ENCODE peak calls at places on chromosomes 6 and 20, in six cellular contexts. G is foreskin keratinocyte; C is CD8-positive, alpha-beta T cell; S is pancreas; J is heart right ventricle; R is lung. B is an unnamed sample. For H3K4me1, the result is how much of the 10 kb centered on the place peaks cover.

GRCh38 chr20:19976595-19977372 is 40.4 kb upstream of the NAA20 start:
- ATAC-seq in S (peak), J (peak), C (no peak), R (peak), G (peak), B (peak)

GRCh38 chr6:13531956-13532355 is 42.4 kb upstream of the SIRT5 start:
- ATAC-seq in S (no peak), J (no peak), C (no peak), G (no peak), R (no peak), B (no peak)

GRCh38 chr6:44470106-44470446 is 82.6 kb downstream of the CDC5L start:
- ATAC-seq in C (no peak), G (peak), J (peak), S (peak), R (no peak), B (no peak)

GRCh38 chr6:37538107-37538506 is 38.4 kb upstream of the CCDC167 start:
- ATAC-seq in R (no peak), G (peak), C (no peak), S (no peak), J (no peak), B (no peak)

GRCh38 chr6:30483677-30484279 is 5.5 kb upstream of the HLA-E start:
- ATAC-seq in C (no peak), G (no peak), R (no peak), S (peak), J (peak), B (no peak)

GRCh38 chr20:50286609-50287008 is 96.0 kb downstream of the CEBPB start:
- ATAC-seq in S (peak), C (no peak), R (no peak), J (peak), G (peak), B (peak)

GRCh38 chr6:159916752-159917151 is 26.0 kb downstream of the MAS1 start:
- ATAC-seq in S (peak), C (no peak), G (no peak), J (no peak), R (no peak), B (no peak)

GRCh38 chr6:42710316-42710715 is 12.1 kb downstream of the PRPH2 start:
- ATAC-seq in C (no peak), G (no peak), R (no peak), S (no peak), J (no peak), B (no peak)

GRCh38 chr6:105067329-105067728 is 110.4 kb downstream of the LIN28B start:
- ATAC-seq in S (no peak), G (no peak), J (no peak), C (no peak), R (no peak), B (no peak)

GRCh38 chr20:4665591-4665990 is 56.1 kb upstream of the PRND start:
- ATAC-seq in C (peak), G (peak), S (no peak), J (no peak), R (no peak), B (no peak)

GRCh38 chr6:1925743-1926430 is 316.2 kb downstream of the FOXC1 start:
- ATAC-seq in J (no peak), G (no peak), S (no peak), C (no peak), R (no peak), B (no peak)

GRCh38 chr6:119445666-119446622 is 96.4 kb upstream of the MAN1A1 start:
- ATAC-seq in S (peak), G (peak), J (no peak), C (no peak), R (no peak), B (peak)

GRCh38 chr6:10685092-10685769 is 9.2 kb downstream of the C6orf52 start:
- ATAC-seq in S (no peak), J (no peak), G (no peak), R (no peak), C (no peak), B (no peak)

GRCh38 chr20:24972341-24972740 is 20.2 kb downstream of the APMAP start:
- ATAC-seq in S (no peak), C (no peak), R (no peak), J (no peak), G (no peak), B (no peak)

GRCh38 chr20:32625996-32626395 is 40.9 kb upstream of the NOL4L start:
- ATAC-seq in J (no peak), C (no peak), R (no peak), G (no peak), S (no peak), B (no peak)

GRCh38 chr6:5091210-5091609 is 6.1 kb downstream of the PPP1R3G start:
- ATAC-seq in C (no peak), G (no peak), R (no peak), J (no peak), S (no peak), B (no peak)

GRCh38 chr20:36941403-36941835 is 10.1 kb downstream of the SAMHD1 start:
- ATAC-seq in S (peak), G (peak), R (no peak), C (no peak), J (no peak), B (no peak)

GRCh38 chr6:167238694-167239467 is 52.2 kb upstream of the UNC93A start:
- ATAC-seq in C (no peak), R (no peak), S (no peak), J (no peak), G (no peak), B (no peak)

GRCh38 chr6:114075777-114076176 is 104.8 kb upstream of the HDAC2 start:
- ATAC-seq in C (no peak), R (no peak), J (no peak), G (no peak), S (no peak), B (no peak)

GRCh38 chr6:36120539-36120938 is 9.8 kb upstream of the MAPK13 start:
- ATAC-seq in S (no peak), R (no peak), C (peak), J (no peak), G (no peak), B (no peak)

GRCh38 chr6:162070639-162071038 is 656.9 kb downstream of the PRKN start:
- ATAC-seq in S (no peak), G (no peak), R (no peak), C (no peak), J (peak), B (no peak)

GRCh38 chr6:166671434-166672061 is 44.5 kb upstream of the RPS6KA2 start:
- ATAC-seq in J (no peak), C (no peak), S (peak), R (no peak), G (peak), B (no peak)

GRCh38 chr20:58407966-58408557 is 19.0 kb downstream of the VAPB start:
- ATAC-seq in S (peak), R (no peak), G (no peak), C (peak), J (no peak), B (peak)

DNA sequence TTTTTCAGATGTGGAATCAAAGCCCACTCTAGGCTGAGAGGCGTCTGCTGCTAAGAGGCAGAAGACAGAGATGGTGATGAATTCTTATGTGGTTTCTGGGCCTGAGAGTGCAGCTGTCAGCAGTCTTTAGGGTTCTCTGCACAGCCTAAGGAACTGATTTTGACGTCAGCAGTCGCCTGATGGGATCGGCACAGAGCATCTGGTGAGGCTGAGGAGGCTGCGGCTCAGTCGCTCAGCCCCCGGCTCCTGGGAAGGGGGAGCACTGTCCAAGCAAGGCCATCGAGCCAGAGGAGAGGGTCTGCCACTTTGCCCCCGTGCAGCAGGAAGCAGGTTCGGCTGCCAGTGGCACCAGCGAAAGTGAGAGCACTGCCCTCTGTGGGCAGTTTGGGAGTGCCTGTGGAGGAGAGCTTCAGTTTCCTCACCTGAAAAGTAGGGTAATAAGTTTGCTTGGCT is 92.5 kb downstream of the TCP11 start:
- ATAC-seq in J (no peak), S (peak), C (peak), R (peak), G (no peak), B (peak)
- H3K4me1 ChIP-seq in J (half or more), S (under half), C (under half), R (under half), G (under half), B (half or more)

GRCh38 chr6:33546766-33547165 is 33.3 kb downstream of the BAK1 start:
- ATAC-seq in R (no peak), S (no peak), C (no peak), G (no peak), J (no peak), B (no peak)
- H3K4me1 ChIP-seq in R (under half), S (under half), C (under half), G (under half), J (under half), B (under half)

DNA sequence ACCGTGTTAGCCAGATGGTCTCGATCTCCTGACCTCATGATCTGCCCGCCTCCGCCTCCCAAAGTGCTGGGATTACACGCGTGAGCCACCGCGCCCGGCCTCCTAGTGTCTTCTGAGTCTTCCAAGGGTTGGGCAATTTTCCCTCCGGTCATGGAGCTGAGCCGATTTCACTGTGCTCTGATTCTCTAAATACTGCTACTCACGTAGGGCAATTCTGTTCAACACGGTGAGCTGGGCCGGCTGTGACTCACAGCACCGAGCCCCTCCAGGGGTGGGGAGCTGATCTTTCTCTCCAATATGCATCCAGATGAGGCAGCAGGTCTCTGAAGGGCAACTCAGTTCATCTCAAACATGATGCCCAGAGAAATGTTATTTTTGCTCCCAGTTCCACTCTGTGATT is 71.6 kb upstream of the CD93 start:
- ATAC-seq in J (no peak), C (no peak), R (no peak), S (no peak), G (peak), B (no peak)
- H3K4me1 ChIP-seq in J (half or more), C (under half), R (under half), S (under half), G (under half), B (half or more)

DNA sequence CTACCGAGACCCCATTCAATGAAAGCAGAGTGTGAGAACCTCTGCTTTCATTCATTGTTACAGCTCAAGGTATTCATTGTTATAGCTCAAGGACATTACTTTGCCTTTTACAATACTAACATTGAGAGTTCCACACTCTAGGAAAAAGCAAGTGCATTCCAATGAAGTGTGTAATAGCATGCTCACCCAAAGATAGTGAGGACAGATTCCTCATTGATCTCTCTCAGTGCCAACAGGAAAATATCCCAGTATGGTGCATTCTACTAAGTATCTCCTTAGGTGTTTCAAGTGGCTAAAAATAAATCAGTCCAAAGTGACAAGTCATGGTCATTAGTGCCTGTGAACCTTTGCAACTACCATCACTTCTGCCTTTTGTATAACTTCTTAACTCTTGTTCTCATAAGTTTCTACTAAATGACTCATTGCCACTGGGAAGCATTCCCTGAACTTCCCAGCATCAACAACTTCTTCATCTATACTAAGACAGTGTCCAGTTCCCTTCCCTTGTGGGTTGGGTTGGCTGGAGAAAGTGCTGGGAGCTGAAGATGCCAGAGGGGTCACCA is 140.7 kb upstream of the STXBP5 start:
- ATAC-seq in C (no peak), G (peak), R (peak), S (peak), J (no peak), B (no peak)
- H3K4me1 ChIP-seq in C (under half), G (under half), R (under half), S (under half), J (under half), B (under half)

GRCh38 chr6:158758941-158759479 is 60.2 kb downstream of the EZR start:
- ATAC-seq in R (no peak), C (no peak), S (no peak), G (peak), J (no peak), B (no peak)
- H3K4me1 ChIP-seq in R (under half), C (under half), S (under half), G (under half), J (under half), B (under half)

GRCh38 chr20:44410583-44411019 is 55.1 kb downstream of the HNF4A start:
- ATAC-seq in S (no peak), G (no peak), C (no peak), J (no peak), R (no peak), B (no peak)

GRCh38 chr20:44413575-44414345 is 58.3 kb downstream of the HNF4A start:
- ATAC-seq in J (no peak), S (no peak), R (no peak), G (no peak), C (no peak), B (no peak)

GRCh38 chr20:44412402-44413144 is 57.1 kb downstream of the HNF4A start:
- ATAC-seq in J (no peak), G (no peak), C (no peak), S (no peak), R (no peak), B (no peak)

GRCh38 chr20:44411020-44411756 is 55.7 kb downstream of the HNF4A start:
- ATAC-seq in S (peak), J (no peak), R (no peak), G (no peak), C (no peak), B (no peak)

DNA sequence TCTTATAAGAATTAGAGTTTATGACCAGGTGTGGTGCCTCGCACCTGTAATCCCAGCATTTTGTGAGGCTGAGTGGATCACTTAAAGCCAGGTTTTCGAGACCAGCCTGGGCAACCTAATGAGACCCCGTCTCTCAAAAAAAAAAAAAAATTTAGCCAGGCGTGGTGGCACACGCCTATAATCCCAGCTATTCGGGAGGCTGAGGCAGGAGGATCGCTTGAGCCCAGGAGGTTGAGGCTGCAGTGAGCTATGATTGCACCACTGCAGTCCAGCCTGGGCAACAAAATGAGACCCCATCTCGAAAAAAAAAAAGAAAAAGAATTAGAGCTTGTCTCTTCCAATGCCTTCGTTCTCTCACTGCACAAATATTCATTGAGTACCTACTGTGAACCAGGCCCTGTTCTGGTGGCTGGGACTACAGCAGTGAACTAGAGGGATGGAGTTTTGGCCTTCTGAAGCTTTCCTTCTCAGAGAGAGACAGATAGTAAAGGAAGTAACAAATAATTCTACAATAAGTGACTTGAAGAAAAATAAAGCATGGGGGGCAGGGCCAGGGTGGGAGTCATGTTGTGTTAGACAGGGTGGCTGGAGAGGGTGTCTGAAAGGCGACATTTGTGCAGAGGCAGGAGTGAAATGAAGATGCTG is 56.4 kb downstream of the HNF4A start:
- ATAC-seq in G (no peak), R (no peak), C (no peak), S (no peak), J (no peak), B (no peak)
- H3K4me1 ChIP-seq in G (under half), R (under half), C (under half), S (under half), J (under half), B (under half)